ENCODE peak calls at places on chromosomes 5 and 9, in seven cellular contexts. B is Peyer's patch, W is cardiac muscle cell, J is fibroblast of pulmonary artery, U is body of pancreas, H is neural progenitor cell, K is bronchial epithelial cell. T is an unnamed sample.

GRCh38 chr5:150645070-150645700 is 4.7 kb downstream of the SYNPO start:
- DNase-seq in J (peak), B (no peak), W (peak), K (no peak), H (peak), U (peak), T (peak)

GRCh38 chr9:82810902-82811301 is 252.0 kb downstream of the RASEF start:
- DNase-seq in H (no peak), B (no peak), W (no peak), U (no peak), J (peak), K (peak), T (no peak)

GRCh38 chr5:6719417-6719816 is 6.2 kb downstream of the TENT4A start:
- DNase-seq in W (no peak), H (no peak), K (no peak), U (no peak), B (no peak), J (no peak), T (no peak)

GRCh38 chr5:1405539-1406530 is 39.4 kb downstream of the SLC6A3 start:
- DNase-seq in K (no peak), J (no peak), U (no peak), B (peak), H (no peak), W (no peak), T (no peak)

GRCh38 chr5:173312821-173313220 is 15.4 kb downstream of the STC2 start:
- DNase-seq in J (no peak), K (no peak), U (no peak), W (no peak), H (no peak), B (no peak), T (no peak)

GRCh38 chr5:43571237-43571636 is 14.4 kb upstream of the PAIP1 start:
- DNase-seq in K (no peak), U (no peak), H (no peak), J (no peak), B (no peak), W (no peak), T (no peak)

GRCh38 chr9:106866243-106866642 is 3.3 kb downstream of the ZNF462 start:
- DNase-seq in J (no peak), U (no peak), W (no peak), B (no peak), K (no peak), H (no peak), T (no peak)

GRCh38 chr5:55234171-55234700 is 828 bp upstream of the CCNO start:
- DNase-seq in H (peak), J (no peak), W (peak), B (peak), U (peak), K (peak), T (peak)

GRCh38 chr5:157842185-157842584 is 16.8 kb downstream of the CLINT1 start:
- DNase-seq in U (no peak), J (no peak), K (peak), H (no peak), B (no peak), W (no peak), T (no peak)

GRCh38 chr9:89787595-89787994 is 182.8 kb downstream of the GADD45G start:
- DNase-seq in W (no peak), K (no peak), U (no peak), J (no peak), B (no peak), H (no peak), T (no peak)

GRCh38 chr5:172541119-172541763 is 86.9 kb upstream of the SH3PXD2B start:
- DNase-seq in W (peak), K (no peak), U (no peak), H (no peak), B (peak), J (no peak), T (no peak)

GRCh38 chr9:91197232-91198181 is 164.2 kb downstream of the AUH start:
- DNase-seq in W (no peak), B (peak), J (peak), K (peak), H (no peak), U (peak), T (peak)

GRCh38 chr5:56344594-56344993 is 111.5 kb upstream of the ANKRD55 start:
- DNase-seq in J (no peak), K (no peak), B (no peak), U (no peak), H (no peak), W (no peak), T (no peak)

GRCh38 chr5:103487253-103487652 is 75.3 kb downstream of the NUDT12 start:
- DNase-seq in K (no peak), B (no peak), H (no peak), U (no peak), J (no peak), W (no peak), T (peak)

GRCh38 chr9:83235524-83235923 is 172.6 kb upstream of the RASEF start:
- DNase-seq in J (no peak), K (no peak), W (no peak), H (no peak), U (no peak), B (no peak), T (no peak)

GRCh38 chr5:171826132-171826531 is 40.5 kb downstream of the SMIM23 start:
- DNase-seq in U (no peak), W (no peak), K (no peak), J (no peak), H (no peak), B (no peak), T (no peak)

GRCh38 chr9:38337706-38338264 is 54.7 kb upstream of the ALDH1B1 start:
- DNase-seq in K (no peak), B (no peak), H (no peak), W (no peak), J (no peak), U (no peak), T (no peak)

GRCh38 chr9:87816041-87816440 is 66.6 kb upstream of the SPATA31E1 start:
- DNase-seq in W (peak), J (peak), U (peak), K (no peak), H (no peak), B (no peak), T (no peak)

GRCh38 chr5:41649659-41650058 is 139.3 kb upstream of the PLCXD3 start:
- DNase-seq in W (no peak), B (no peak), K (no peak), J (peak), U (no peak), H (no peak), T (no peak)

GRCh38 chr5:179323026-179323571 is 22.2 kb downstream of the ADAMTS2 start:
- DNase-seq in H (no peak), K (no peak), U (no peak), J (no peak), W (no peak), B (no peak), T (no peak)

GRCh38 chr5:173243808-173244305 is 8.9 kb upstream of the NKX2-5 start:
- DNase-seq in H (peak), W (no peak), U (no peak), J (no peak), B (no peak), K (no peak), T (no peak)

GRCh38 chr9:34665381-34666250 is 3.2 kb upstream of the CCL27 start:
- DNase-seq in U (peak), W (peak), J (peak), H (peak), B (peak), K (peak), T (peak)

GRCh38 chr5:28914302-28914701 is 1875.9 kb upstream of the CDH9 start:
- DNase-seq in W (no peak), H (no peak), U (no peak), B (no peak), J (no peak), K (no peak), T (no peak)

GRCh38 chr9:79489241-79490000 is 82.3 kb upstream of the TLE4 start:
- DNase-seq in W (no peak), H (peak), J (peak), B (no peak), K (peak), U (peak), T (no peak)

GRCh38 chr5:103059525-103059924 is 60.4 kb downstream of the GIN1 start:
- DNase-seq in H (no peak), U (no peak), K (no peak), W (no peak), B (no peak), J (no peak), T (no peak)

GRCh38 chr5:163915481-163915961 is 410.1 kb downstream of the MAT2B start:
- DNase-seq in H (peak), W (peak), B (peak), U (no peak), J (peak), K (peak), T (peak)

GRCh38 chr5:163916376-163916775 is 411.0 kb downstream of the MAT2B start:
- DNase-seq in J (peak), B (peak), U (no peak), H (no peak), W (no peak), K (peak), T (no peak)

GRCh38 chr5:163914911-163915310 is 409.5 kb downstream of the MAT2B start:
- DNase-seq in W (no peak), J (no peak), B (peak), K (peak), H (no peak), U (no peak), T (no peak)

GRCh38 chr5:163912023-163912422 is 406.6 kb downstream of the MAT2B start:
- DNase-seq in B (no peak), H (no peak), U (no peak), K (no peak), W (no peak), J (no peak), T (no peak)

DNA sequence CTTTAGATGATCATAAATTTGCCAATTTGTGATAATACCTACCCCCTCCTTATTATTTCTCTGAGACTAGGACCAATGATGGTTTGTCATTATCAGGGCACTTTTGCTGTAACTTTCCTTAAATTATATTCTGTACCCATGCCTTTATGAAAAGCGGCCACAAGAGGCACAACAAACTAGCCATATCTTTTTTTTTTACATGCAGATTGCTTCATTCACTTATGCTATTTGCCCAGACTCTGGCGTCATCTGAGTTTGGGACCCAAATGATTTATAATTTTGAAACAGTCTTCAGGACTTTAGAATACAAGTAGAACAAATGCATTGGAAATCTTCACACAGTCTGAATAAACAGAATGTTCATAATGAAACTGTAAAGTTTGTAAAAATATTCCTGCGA is 408.1 kb downstream of the MAT2B start:
- DNase-seq in U (no peak), W (no peak), H (no peak), K (no peak), B (no peak), J (peak), T (no peak)
- TF ChIP-seq CTCF in U (no peak), W (peak), H (peak), K (no peak), B (peak), J (peak), T (no peak)

DNA sequence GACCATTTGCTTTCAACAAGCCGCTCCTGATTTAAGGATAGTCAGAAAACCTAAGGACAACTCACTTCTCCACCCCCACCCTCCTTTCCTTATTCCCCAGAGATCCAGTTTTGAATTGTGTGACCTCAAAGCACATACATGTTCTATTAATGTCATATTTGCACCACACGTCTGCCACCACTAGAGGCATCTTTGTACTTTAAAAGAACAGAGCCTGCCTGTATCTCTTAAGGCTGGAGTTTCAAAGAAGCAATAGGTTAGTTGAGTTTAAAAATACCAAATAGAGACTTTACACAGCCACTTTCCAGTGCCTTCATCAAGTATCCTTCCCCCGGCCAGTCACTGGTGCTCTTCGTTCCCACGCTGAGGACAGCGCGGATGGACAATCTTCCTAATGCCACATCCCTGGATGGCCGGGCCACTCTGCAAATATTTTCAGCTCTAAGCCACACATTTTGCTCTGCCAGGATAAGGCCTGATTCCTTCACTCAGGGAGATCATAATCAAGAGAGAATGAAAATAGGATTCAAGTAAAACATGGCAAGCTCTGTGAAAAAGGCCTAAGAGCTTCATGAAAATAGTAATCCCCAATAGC is 146.3 kb downstream of the SNCAIP start:
- DNase-seq in H (peak), K (peak), J (peak), U (peak), B (peak), W (peak), T (no peak)
- TF ChIP-seq CTCF in H (peak), K (peak), J (peak), U (peak), B (peak), W (peak), T (peak)

DNA sequence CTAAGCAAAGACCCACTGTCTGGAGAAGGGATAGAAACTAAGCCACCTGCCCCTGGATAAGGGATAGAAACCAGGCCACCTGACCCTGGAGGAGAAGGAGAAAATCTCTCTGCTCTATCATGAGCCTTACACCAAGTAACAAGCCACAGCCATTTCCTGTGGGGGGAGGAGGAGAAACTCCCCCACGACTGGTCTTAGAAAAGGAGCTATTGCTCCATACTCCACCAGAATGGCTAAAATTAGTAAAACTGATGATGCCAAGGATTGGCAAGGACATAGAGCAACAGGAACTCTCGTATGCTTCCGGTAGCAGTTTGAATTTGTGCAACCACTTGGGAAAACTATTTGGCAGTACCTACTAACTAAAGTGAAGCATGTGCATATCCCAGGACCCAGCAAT is 70.8 kb downstream of the ACTL7B start:
- DNase-seq in W (no peak), H (no peak), B (no peak), U (no peak), K (peak), J (peak), T (no peak)
- TF ChIP-seq CTCF in W (no peak), H (no peak), B (no peak), U (no peak), K (no peak), J (no peak), T (no peak)

DNA sequence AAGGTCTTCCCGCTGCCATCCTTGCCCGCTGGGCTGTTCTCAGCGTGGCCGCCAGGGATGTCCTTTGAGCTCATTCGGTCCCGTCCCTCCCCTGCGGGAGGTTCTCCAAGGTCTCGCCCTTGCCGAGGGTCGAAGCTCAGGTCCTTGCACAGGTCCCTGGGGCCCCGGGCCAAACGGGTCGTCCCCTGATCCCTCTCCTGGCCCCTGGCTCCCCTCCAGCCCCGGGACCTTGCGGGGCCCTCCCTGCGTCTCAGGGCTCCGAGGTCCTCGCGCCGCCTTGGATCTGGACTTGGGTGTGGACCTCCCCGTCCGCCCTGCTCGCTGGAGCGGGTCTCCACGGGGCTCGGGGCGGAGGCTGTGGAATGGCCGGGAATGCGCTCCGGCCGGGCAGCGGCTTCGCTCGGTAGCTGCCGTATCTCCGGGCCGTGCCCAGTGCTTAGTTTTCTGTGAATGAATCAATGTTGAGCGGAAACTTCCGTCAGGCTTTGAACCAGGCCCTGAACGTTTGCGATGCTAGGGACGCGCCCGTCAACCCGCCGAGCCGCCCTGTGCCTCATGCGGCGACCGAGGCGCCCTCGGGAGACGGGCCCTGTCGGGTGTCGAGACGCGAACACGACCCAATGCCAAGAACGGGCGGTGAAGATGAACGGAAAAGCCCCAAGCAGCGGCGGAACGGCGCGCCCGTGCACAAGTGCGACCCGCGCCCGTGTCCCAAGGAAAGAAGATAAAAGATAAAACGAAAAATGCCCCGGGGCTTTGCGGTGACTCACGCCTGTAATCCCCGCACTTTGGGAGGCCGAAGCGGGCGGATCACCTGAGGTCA is 779 bp downstream of the RNU6ATAC start:
- DNase-seq in W (peak), B (peak), U (peak), K (peak), J (peak), H (peak), T (peak)
- TF ChIP-seq CTCF in W (peak), B (peak), U (peak), K (peak), J (peak), H (peak), T (no peak)

DNA sequence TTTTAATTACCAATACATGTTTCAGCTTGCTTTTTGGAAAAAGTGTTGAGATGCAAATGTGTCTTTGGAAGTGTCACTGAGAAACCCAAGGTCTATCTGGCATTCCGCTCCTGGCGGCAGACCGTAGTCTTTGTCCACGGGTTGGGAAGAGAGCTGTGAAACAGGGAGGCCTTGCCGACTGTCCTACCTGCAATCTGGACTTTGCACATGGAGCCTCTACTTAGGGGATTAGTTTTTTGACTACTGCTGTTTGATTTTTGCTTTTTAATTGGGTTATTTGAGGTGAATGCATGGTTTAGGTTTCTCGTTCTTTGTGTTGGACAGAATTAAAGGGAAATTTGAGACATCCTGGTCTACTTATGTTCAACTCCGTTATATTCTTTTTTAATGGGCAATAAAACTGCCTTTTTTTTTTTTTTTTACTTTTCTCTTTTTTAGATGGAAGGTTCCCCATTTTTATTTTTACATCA is 25.7 kb downstream of the TRIO start:
- DNase-seq in J (no peak), U (no peak), K (no peak), B (no peak), H (no peak), W (no peak), T (no peak)
- TF ChIP-seq CTCF in J (no peak), U (no peak), K (no peak), B (no peak), H (no peak), W (no peak), T (no peak)

GRCh38 chr9:127140181-127140580 is 17.7 kb upstream of the ANGPTL2 start:
- DNase-seq in W (no peak), U (no peak), B (no peak), J (no peak), H (no peak), K (no peak), T (no peak)
- TF ChIP-seq CTCF in W (no peak), U (no peak), B (no peak), J (no peak), H (no peak), K (no peak), T (no peak)

GRCh38 chr5:139689631-139690384 is 41.7 kb downstream of the CXXC5 start:
- DNase-seq in H (no peak), B (no peak), K (no peak), W (no peak), U (peak), J (peak), T (peak)
- TF ChIP-seq CTCF in H (no peak), B (peak), K (peak), W (peak), U (peak), J (peak), T (no peak)